ENCODE peak calls at places on chromosome 1, in six cellular contexts. One of them, this sample, is unnamed.

GRCh38 chr1:110056284-110056680 is 14.2 kb downstream of the ALX3 start:
- DNase-seq in DMS79 treated with DMSO at 0.1 percent for 48 hours: no peak
- DNase-seq in Calu3: no peak
- DNase-seq in hepatocyte: no peak
- DNase-seq in LHCN-M2: no peak
- DNase-seq in naive thymus-derived CD8-positive, alpha-beta T cell: no peak
- DNase-seq in this sample: no peak

GRCh38 chr1:160251687-160252526 is 10.4 kb downstream of the DCAF8 start:
- DNase-seq in DMS79 treated with DMSO at 0.1 percent for 48 hours: peak; percentile 51
- DNase-seq in Calu3: peak; percentile 61
- DNase-seq in hepatocyte: peak; percentile 87
- DNase-seq in LHCN-M2: peak; percentile 70
- DNase-seq in naive thymus-derived CD8-positive, alpha-beta T cell: peak; percentile 61
- DNase-seq in this sample: peak; percentile 34

GRCh38 chr1:84632975-84633427 is 57.3 kb downstream of the SSX2IP start:
- DNase-seq in DMS79 treated with DMSO at 0.1 percent for 48 hours: peak; percentile 2
- DNase-seq in Calu3: peak; percentile 30
- DNase-seq in hepatocyte: peak; percentile 60
- DNase-seq in LHCN-M2: peak; percentile 64
- DNase-seq in naive thymus-derived CD8-positive, alpha-beta T cell: no peak
- DNase-seq in this sample: no peak

GRCh38 chr1:210362526-210362925 is 33.8 kb downstream of the HHAT start:
- DNase-seq in DMS79 treated with DMSO at 0.1 percent for 48 hours: no peak
- DNase-seq in Calu3: no peak
- DNase-seq in hepatocyte: no peak
- DNase-seq in LHCN-M2: no peak
- DNase-seq in naive thymus-derived CD8-positive, alpha-beta T cell: no peak
- DNase-seq in this sample: no peak

GRCh38 chr1:108665047-108665446 is 4.2 kb upstream of the HENMT1 start:
- DNase-seq in DMS79 treated with DMSO at 0.1 percent for 48 hours: no peak
- DNase-seq in Calu3: no peak
- DNase-seq in hepatocyte: no peak
- DNase-seq in LHCN-M2: no peak
- DNase-seq in naive thymus-derived CD8-positive, alpha-beta T cell: no peak
- DNase-seq in this sample: no peak

GRCh38 chr1:13965770-13966398 is 265.9 kb downstream of the PRDM2 start:
- DNase-seq in DMS79 treated with DMSO at 0.1 percent for 48 hours: peak; percentile 95
- DNase-seq in Calu3: peak; percentile 32
- DNase-seq in hepatocyte: peak; percentile 87
- DNase-seq in LHCN-M2: peak; percentile 7
- DNase-seq in naive thymus-derived CD8-positive, alpha-beta T cell: no peak
- DNase-seq in this sample: no peak

GRCh38 chr1:33802268-33802667 is 61.6 kb upstream of the HMGB4 start:
- DNase-seq in DMS79 treated with DMSO at 0.1 percent for 48 hours: no peak
- DNase-seq in Calu3: no peak
- DNase-seq in hepatocyte: no peak
- DNase-seq in LHCN-M2: no peak
- DNase-seq in naive thymus-derived CD8-positive, alpha-beta T cell: no peak
- DNase-seq in this sample: no peak

GRCh38 chr1:24897263-24898151 is 32.6 kb downstream of the RUNX3 start:
- DNase-seq in DMS79 treated with DMSO at 0.1 percent for 48 hours: no peak
- DNase-seq in Calu3: no peak
- DNase-seq in hepatocyte: no peak
- DNase-seq in LHCN-M2: no peak
- DNase-seq in naive thymus-derived CD8-positive, alpha-beta T cell: no peak
- DNase-seq in this sample: no peak

GRCh38 chr1:83692524-83693336 is 306.2 kb downstream of the TTLL7 start:
- DNase-seq in DMS79 treated with DMSO at 0.1 percent for 48 hours: peak; percentile 50
- DNase-seq in Calu3: peak; percentile 6
- DNase-seq in hepatocyte: peak; percentile 38
- DNase-seq in LHCN-M2: no peak
- DNase-seq in naive thymus-derived CD8-positive, alpha-beta T cell: peak; percentile 29
- DNase-seq in this sample: no peak

GRCh38 chr1:212718499-212718898 is 18.9 kb upstream of the BATF3 start:
- DNase-seq in DMS79 treated with DMSO at 0.1 percent for 48 hours: no peak
- DNase-seq in Calu3: no peak
- DNase-seq in hepatocyte: no peak
- DNase-seq in LHCN-M2: peak; percentile 24
- DNase-seq in naive thymus-derived CD8-positive, alpha-beta T cell: no peak
- DNase-seq in this sample: no peak

GRCh38 chr1:158191299-158191698 is 10.6 kb downstream of the CD1D start:
- DNase-seq in DMS79 treated with DMSO at 0.1 percent for 48 hours: no peak
- DNase-seq in Calu3: no peak
- DNase-seq in hepatocyte: no peak
- DNase-seq in LHCN-M2: no peak
- DNase-seq in naive thymus-derived CD8-positive, alpha-beta T cell: no peak
- DNase-seq in this sample: no peak

GRCh38 chr1:175191654-175192053 is 922 bp downstream of the KIAA0040 start:
- DNase-seq in DMS79 treated with DMSO at 0.1 percent for 48 hours: peak; percentile 19
- DNase-seq in Calu3: peak; percentile 21
- DNase-seq in hepatocyte: no peak
- DNase-seq in LHCN-M2: no peak
- DNase-seq in naive thymus-derived CD8-positive, alpha-beta T cell: peak; percentile 43
- DNase-seq in this sample: no peak

GRCh38 chr1:155967410-155968400 is 10.6 kb downstream of the ARHGEF2 start:
- DNase-seq in DMS79 treated with DMSO at 0.1 percent for 48 hours: no peak
- DNase-seq in Calu3: no peak
- DNase-seq in hepatocyte: no peak
- DNase-seq in LHCN-M2: peak; percentile 29
- DNase-seq in naive thymus-derived CD8-positive, alpha-beta T cell: peak; percentile 49
- DNase-seq in this sample: peak; percentile 9

GRCh38 chr1:206002160-206002559 is 1.0 kb downstream of the RAB7B start:
- DNase-seq in DMS79 treated with DMSO at 0.1 percent for 48 hours: no peak
- DNase-seq in Calu3: no peak
- DNase-seq in hepatocyte: no peak
- DNase-seq in LHCN-M2: no peak
- DNase-seq in naive thymus-derived CD8-positive, alpha-beta T cell: no peak
- DNase-seq in this sample: no peak

GRCh38 chr1:95183952-95184351 is 50.1 kb upstream of the RWDD3 start:
- DNase-seq in DMS79 treated with DMSO at 0.1 percent for 48 hours: no peak
- DNase-seq in Calu3: no peak
- DNase-seq in hepatocyte: no peak
- DNase-seq in LHCN-M2: no peak
- DNase-seq in naive thymus-derived CD8-positive, alpha-beta T cell: no peak
- DNase-seq in this sample: no peak

GRCh38 chr1:173475564-173476196 is 1.5 kb upstream of the PRDX6 start:
- DNase-seq in DMS79 treated with DMSO at 0.1 percent for 48 hours: no peak
- DNase-seq in Calu3: no peak
- DNase-seq in hepatocyte: peak; percentile 56
- DNase-seq in LHCN-M2: peak; percentile 62
- DNase-seq in naive thymus-derived CD8-positive, alpha-beta T cell: no peak
- DNase-seq in this sample: no peak

GRCh38 chr1:185318431-185319151 is 1.5 kb upstream of the IVNS1ABP start:
- DNase-seq in DMS79 treated with DMSO at 0.1 percent for 48 hours: peak; percentile 49
- DNase-seq in Calu3: no peak
- DNase-seq in hepatocyte: no peak
- DNase-seq in LHCN-M2: no peak
- DNase-seq in naive thymus-derived CD8-positive, alpha-beta T cell: no peak
- DNase-seq in this sample: no peak

GRCh38 chr1:20837554-20838192 is 50.6 kb upstream of the HP1BP3 start:
- DNase-seq in DMS79 treated with DMSO at 0.1 percent for 48 hours: no peak
- DNase-seq in Calu3: no peak
- DNase-seq in hepatocyte: no peak
- DNase-seq in LHCN-M2: no peak
- DNase-seq in naive thymus-derived CD8-positive, alpha-beta T cell: no peak
- DNase-seq in this sample: no peak

GRCh38 chr1:244412116-244412639 is 39.5 kb downstream of the ADSS2 start:
- DNase-seq in DMS79 treated with DMSO at 0.1 percent for 48 hours: no peak
- DNase-seq in Calu3: no peak
- DNase-seq in hepatocyte: no peak
- DNase-seq in LHCN-M2: no peak
- DNase-seq in naive thymus-derived CD8-positive, alpha-beta T cell: no peak
- DNase-seq in this sample: no peak

GRCh38 chr1:53025034-53025777 is 36.8 kb upstream of the PODN start:
- DNase-seq in DMS79 treated with DMSO at 0.1 percent for 48 hours: no peak
- DNase-seq in Calu3: no peak
- DNase-seq in hepatocyte: peak; percentile 72
- DNase-seq in LHCN-M2: peak; percentile 78
- DNase-seq in naive thymus-derived CD8-positive, alpha-beta T cell: no peak
- DNase-seq in this sample: no peak